ENCODE peak calls at places on chromosomes 13 and 19, in seven cellular contexts. U, G, F, T, Y, W and X are unnamed samples.

GRCh38 chr19:19053508-19054314 is 10.1 kb upstream of the SLC25A42 start:
- DNase-seq in T (no peak), W (peak), U (no peak), F (peak), G (peak), Y (peak), X (no peak)

GRCh38 chr19:23699521-23699860 is 12.5 kb upstream of the ZNF675 start:
- DNase-seq in F (no peak), G (no peak), U (no peak), W (no peak), Y (no peak), T (no peak), X (no peak)

GRCh38 chr13:107157272-107157671 is 589.3 kb upstream of the ARGLU1 start:
- DNase-seq in G (no peak), Y (no peak), U (no peak), F (no peak), W (no peak), T (no peak), X (no peak)

GRCh38 chr19:8611890-8612806 is 1.6 kb upstream of the ADAMTS10 start:
- DNase-seq in T (peak), G (peak), F (no peak), W (no peak), U (peak), Y (peak), X (no peak)

GRCh38 chr19:41998246-41999020 is 4.4 kb upstream of the ATP1A3 start:
- DNase-seq in G (no peak), Y (no peak), W (no peak), T (no peak), F (no peak), U (no peak), X (no peak)

GRCh38 chr13:110108348-110109139 is 198.4 kb downstream of the COL4A1 start:
- DNase-seq in U (no peak), T (no peak), G (peak), W (no peak), F (peak), Y (peak), X (peak)

GRCh38 chr19:55440411-55441105 is 2.5 kb downstream of the SHISA7 start:
- DNase-seq in T (no peak), F (no peak), G (no peak), U (no peak), W (no peak), Y (no peak), X (no peak)

GRCh38 chr19:15640294-15640903 is at the start of gene CYP4F3:
- DNase-seq in G (peak), Y (peak), W (no peak), U (peak), T (peak), F (no peak), X (peak)

GRCh38 chr19:52010674-52011073 is 2.7 kb upstream of the ZNF615 start:
- DNase-seq in G (no peak), T (no peak), U (no peak), F (no peak), Y (no peak), W (no peak), X (no peak)

GRCh38 chr13:45206340-45206739 is 5.5 kb upstream of the KCTD4 start:
- DNase-seq in T (no peak), W (no peak), U (no peak), F (no peak), Y (no peak), G (no peak), X (peak)

GRCh38 chr19:50861496-50862286 is 7.0 kb downstream of the KLK3 start:
- DNase-seq in F (no peak), T (no peak), W (no peak), U (no peak), G (no peak), Y (no peak), X (no peak)

GRCh38 chr13:40770609-40770933 is 419 bp downstream of the MRPS31 start:
- DNase-seq in F (no peak), W (no peak), T (no peak), U (no peak), Y (no peak), G (no peak), X (no peak)

GRCh38 chr13:75581874-75582640 is 32.5 kb downstream of the UCHL3 start:
- DNase-seq in W (no peak), Y (no peak), U (no peak), T (no peak), G (no peak), F (no peak), X (no peak)

GRCh38 chr19:47507031-47507430 is 7.8 kb downstream of the NAPA start:
- DNase-seq in Y (no peak), T (no peak), U (no peak), W (no peak), G (peak), F (peak), X (no peak)

GRCh38 chr19:47509170-47509847 is 5.6 kb downstream of the NAPA start:
- DNase-seq in W (no peak), F (no peak), G (no peak), U (no peak), T (no peak), Y (no peak), X (no peak)

GRCh38 chr19:47509973-47510372 is 4.9 kb downstream of the NAPA start:
- DNase-seq in F (peak), T (no peak), U (no peak), G (no peak), W (no peak), Y (no peak), X (peak)

GRCh38 chr19:47507924-47508553 is 6.8 kb downstream of the NAPA start:
- DNase-seq in G (no peak), T (no peak), Y (no peak), U (no peak), F (peak), W (no peak), X (no peak)

GRCh38 chr19:47508721-47509120 is 6.1 kb downstream of the NAPA start:
- DNase-seq in T (no peak), G (no peak), Y (no peak), W (no peak), U (no peak), F (no peak), X (no peak)
- H3K27ac ChIP-seq in T (no peak), G (no peak), Y (no peak), W (no peak), U (peak), F (no peak), X (peak)

GRCh38 chr19:3577741-3578344 is 5.1 kb downstream of the HMG20B start:
- DNase-seq in G (no peak), U (peak), T (no peak), Y (peak), F (no peak), W (no peak), X (no peak)
- H3K27ac ChIP-seq in G (no peak), U (no peak), T (no peak), Y (no peak), F (no peak), W (no peak), X (no peak)

GRCh38 chr13:73961181-73961580 is 173.0 kb downstream of the KLF12 start:
- DNase-seq in U (no peak), Y (no peak), G (no peak), F (no peak), T (no peak), W (no peak), X (no peak)
- H3K27ac ChIP-seq in U (no peak), Y (no peak), G (no peak), F (no peak), T (no peak), W (no peak), X (no peak)

DNA sequence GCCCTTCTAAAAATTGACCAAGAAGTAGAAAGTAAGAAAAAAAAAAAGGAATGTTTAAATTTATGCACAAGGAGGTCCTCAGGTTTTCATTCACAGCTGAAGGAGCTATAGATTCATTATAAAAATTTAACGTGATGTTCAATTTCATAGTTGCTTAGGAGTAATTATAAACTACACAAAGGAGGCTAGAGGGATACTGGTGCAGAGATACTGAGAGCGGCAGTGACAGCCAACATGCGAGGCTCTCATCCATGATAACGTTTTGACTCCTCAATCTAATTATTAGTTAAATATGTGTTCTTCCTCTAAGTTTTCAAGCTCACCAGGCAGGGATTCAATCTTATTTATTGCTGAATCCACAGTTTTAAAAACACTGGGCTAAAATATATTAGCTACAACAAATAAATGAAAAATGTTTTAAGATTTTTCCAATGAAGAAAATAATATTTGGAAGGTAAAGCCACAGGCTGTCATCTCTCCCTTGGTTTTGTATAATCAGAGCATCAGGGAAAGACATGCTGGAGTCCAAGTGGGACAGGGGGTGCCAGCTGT is 49.8 kb upstream of the TRPC4 start:
- DNase-seq in W (no peak), G (no peak), Y (no peak), T (no peak), F (no peak), U (no peak), X (no peak)
- H3K27ac ChIP-seq in W (no peak), G (no peak), Y (no peak), T (no peak), F (no peak), U (no peak), X (no peak)

GRCh38 chr19:4653793-4654436 is 14.6 kb downstream of the TNFAIP8L1 start:
- DNase-seq in G (no peak), F (no peak), T (no peak), W (no peak), U (no peak), Y (no peak), X (no peak)
- H3K27ac ChIP-seq in G (no peak), F (peak), T (no peak), W (no peak), U (no peak), Y (no peak), X (no peak)

GRCh38 chr13:99662678-99663077 is 161.4 kb downstream of the TM9SF2 start:
- DNase-seq in G (no peak), T (no peak), Y (no peak), W (no peak), F (no peak), U (no peak), X (no peak)
- H3K27ac ChIP-seq in G (no peak), T (no peak), Y (no peak), W (no peak), F (no peak), U (no peak), X (no peak)

GRCh38 chr19:12140545-12141404 is 625 bp upstream of the ZNF20 start:
- DNase-seq in U (peak), G (peak), F (peak), T (peak), Y (peak), W (peak), X (peak)
- H3K27ac ChIP-seq in U (peak), G (peak), F (peak), T (peak), Y (peak), W (no peak), X (no peak)

GRCh38 chr19:17424743-17425365 is 5.0 kb downstream of the MVB12A start:
- DNase-seq in Y (no peak), G (no peak), F (peak), W (no peak), T (no peak), U (no peak), X (no peak)
- H3K27ac ChIP-seq in Y (no peak), G (no peak), F (no peak), W (no peak), T (no peak), U (no peak), X (no peak)

GRCh38 chr19:2721570-2722540 is 683 bp upstream of the DIRAS1 start:
- DNase-seq in W (no peak), F (no peak), Y (no peak), G (no peak), U (no peak), T (peak), X (no peak)
- H3K27ac ChIP-seq in W (no peak), F (peak), Y (peak), G (peak), U (no peak), T (no peak), X (no peak)

GRCh38 chr19:14082675-14082960 is 3.0 kb downstream of the C19orf67 start:
- DNase-seq in U (no peak), F (no peak), Y (no peak), T (no peak), G (no peak), W (no peak), X (no peak)
- H3K27ac ChIP-seq in U (peak), F (no peak), Y (no peak), T (no peak), G (peak), W (peak), X (no peak)